ENCODE peak calls at places on chromosome 14, in six cellular contexts. J is WERI-Rb-1; D is body of pancreas; Y is upper lobe of left lung; L is brain microvascular endothelial cell; A is CD4-positive, CD25-positive, alpha-beta regulatory T cell. K is an unnamed sample.

GRCh38 chr14:102659797-102660196 is 67.3 kb downstream of the RCOR1 start:
- DNase-seq in J (no peak), D (no peak), Y (no peak), L (peak), A (no peak), K (no peak)

GRCh38 chr14:88804035-88804434 is 11.3 kb upstream of the EML5 start:
- DNase-seq in J (no peak), D (no peak), Y (no peak), L (no peak), A (no peak), K (no peak)

GRCh38 chr14:91415794-91416743 is 1.6 kb downstream of the CCDC88C start:
- DNase-seq in J (no peak), D (peak), Y (no peak), L (no peak), A (peak), K (peak)

GRCh38 chr14:58272589-58273372 is 25.6 kb upstream of the ARID4A start:
- DNase-seq in J (no peak), D (peak), Y (no peak), L (peak), A (no peak), K (no peak)

GRCh38 chr14:89489796-89490506 is 72.9 kb upstream of the FOXN3 start:
- DNase-seq in J (no peak), D (no peak), Y (no peak), L (no peak), A (no peak), K (no peak)

GRCh38 chr14:101673873-101674272 is 87.6 kb upstream of the PPP2R5C start:
- DNase-seq in J (no peak), D (no peak), Y (no peak), L (no peak), A (no peak), K (no peak)

GRCh38 chr14:24634158-24634557 is at the start of gene GZMB:
- DNase-seq in J (no peak), D (no peak), Y (no peak), L (no peak), A (no peak), K (peak)

GRCh38 chr14:51774209-51774608 is 86.2 kb upstream of the GNG2 start:
- DNase-seq in J (no peak), D (no peak), Y (no peak), L (no peak), A (no peak), K (no peak)

GRCh38 chr14:39621223-39621622 is 189.0 kb upstream of the FBXO33 start:
- DNase-seq in J (no peak), D (no peak), Y (no peak), L (no peak), A (no peak), K (peak)

GRCh38 chr14:89607453-89607852 is 190.4 kb upstream of the FOXN3 start:
- DNase-seq in J (no peak), D (no peak), Y (no peak), L (no peak), A (no peak), K (no peak)

GRCh38 chr14:51147183-51147582 is 52.3 kb upstream of the TRIM9 start:
- DNase-seq in J (no peak), D (no peak), Y (no peak), L (no peak), A (no peak), K (no peak)

GRCh38 chr14:75399819-75400678 is 27.8 kb upstream of the JDP2 start:
- DNase-seq in J (peak), D (peak), Y (no peak), L (no peak), A (no peak), K (no peak)

GRCh38 chr14:103091041-103091882 is 3.3 kb upstream of the EXOC3L4 start:
- DNase-seq in J (peak), D (peak), Y (peak), L (no peak), A (peak), K (peak)

GRCh38 chr14:76056128-76056527 is 70.6 kb downstream of the IFT43 start:
- DNase-seq in J (peak), D (no peak), Y (no peak), L (peak), A (no peak), K (no peak)

GRCh38 chr14:77459072-77459723 is 1.3 kb downstream of the AHSA1 start:
- DNase-seq in J (peak), D (peak), Y (no peak), L (peak), A (peak), K (peak)

GRCh38 chr14:102138935-102139247 is 806 bp upstream of the WDR20 start:
- DNase-seq in J (no peak), D (peak), Y (no peak), L (no peak), A (no peak), K (no peak)

GRCh38 chr14:35121026-35121886 is 534 bp downstream of the PPP2R3C start:
- DNase-seq in J (no peak), D (no peak), Y (no peak), L (peak), A (no peak), K (peak)

GRCh38 chr14:51730674-51731073 is 79.0 kb downstream of the FRMD6 start:
- DNase-seq in J (no peak), D (no peak), Y (no peak), L (no peak), A (no peak), K (no peak)

GRCh38 chr14:45041641-45042040 is 42.3 kb upstream of the PRPF39 start:
- DNase-seq in J (no peak), D (no peak), Y (no peak), L (no peak), A (no peak), K (no peak)

GRCh38 chr14:24177928-24178327 is 6.0 kb downstream of the REC8 start:
- DNase-seq in J (no peak), D (no peak), Y (peak), L (no peak), A (no peak), K (no peak)

GRCh38 chr14:57492859-57493258 is 798 bp downstream of the CCDC198 start:
- DNase-seq in J (no peak), D (no peak), Y (no peak), L (peak), A (no peak), K (no peak)

GRCh38 chr14:98935921-98936320 is 336.1 kb downstream of the BCL11B start:
- DNase-seq in J (no peak), D (no peak), Y (no peak), L (no peak), A (no peak), K (no peak)

GRCh38 chr14:81246561-81247270 is 26.0 kb upstream of the GTF2A1 start:
- DNase-seq in J (no peak), D (no peak), Y (peak), L (no peak), A (no peak), K (no peak)

GRCh38 chr14:23564181-23564812 is 3.3 kb downstream of the AP1G2 start:
- DNase-seq in J (no peak), D (no peak), Y (no peak), L (no peak), A (no peak), K (no peak)

GRCh38 chr14:50954811-50955372 is 10.6 kb upstream of the PYGL start:
- DNase-seq in J (no peak), D (no peak), Y (no peak), L (peak), A (no peak), K (no peak)

GRCh38 chr14:77158175-77158908 is 16.8 kb upstream of the ZDHHC22 start:
- DNase-seq in J (no peak), D (no peak), Y (peak), L (peak), A (no peak), K (no peak)

GRCh38 chr14:76537912-76538647 is 162.1 kb downstream of the ESRRB start:
- DNase-seq in J (peak), D (no peak), Y (no peak), L (no peak), A (no peak), K (no peak)

GRCh38 chr14:52348279-52348678 is 34.2 kb downstream of the PTGER2 start:
- DNase-seq in J (no peak), D (no peak), Y (no peak), L (no peak), A (no peak), K (no peak)

GRCh38 chr14:24171422-24172260 is at the start of gene REC8:
- DNase-seq in J (peak), D (peak), Y (peak), L (peak), A (peak), K (peak)

GRCh38 chr14:51335521-51335920 is 95.5 kb downstream of the TMX1 start:
- DNase-seq in J (no peak), D (peak), Y (peak), L (no peak), A (no peak), K (no peak)

GRCh38 chr14:55103005-55103640 is 25.9 kb upstream of the LGALS3 start:
- DNase-seq in J (no peak), D (peak), Y (peak), L (peak), A (peak), K (peak)

GRCh38 chr14:55104051-55104954 is 24.7 kb upstream of the LGALS3 start:
- DNase-seq in J (no peak), D (no peak), Y (no peak), L (no peak), A (no peak), K (no peak)

GRCh38 chr14:55099741-55100140 is 29.3 kb upstream of the LGALS3 start:
- DNase-seq in J (no peak), D (no peak), Y (no peak), L (no peak), A (no peak), K (no peak)

GRCh38 chr14:55101698-55102097 is 27.4 kb upstream of the LGALS3 start:
- DNase-seq in J (no peak), D (no peak), Y (no peak), L (no peak), A (no peak), K (no peak)

DNA sequence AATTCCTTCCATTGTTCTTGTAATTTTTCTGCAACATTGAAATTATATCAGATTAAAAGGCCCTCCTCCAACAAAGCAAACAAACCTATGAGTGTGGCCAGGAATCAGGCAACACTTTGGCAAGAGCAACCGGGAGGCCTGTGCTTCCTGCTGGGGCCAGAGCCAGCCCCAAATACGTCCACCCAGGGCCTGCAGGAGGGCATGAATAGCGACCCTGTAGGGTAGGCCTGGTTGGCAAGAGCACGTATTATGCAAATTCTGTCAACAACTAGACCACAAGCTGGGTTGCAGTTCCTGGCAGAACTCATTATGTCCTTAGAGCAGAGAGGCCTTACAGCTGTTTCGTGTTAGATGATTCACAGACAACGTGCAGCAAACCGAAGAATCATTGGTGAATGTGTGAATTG is 26.9 kb upstream of the LGALS3 start:
- DNase-seq in J (no peak), D (peak), Y (peak), L (peak), A (peak), K (peak)
- H3K4me3 ChIP-seq in J (no peak), D (no peak), Y (no peak), L (no peak), A (peak), K (peak)

GRCh38 chr14:65230287-65230728 is 128.0 kb upstream of the MAX start:
- DNase-seq in J (no peak), D (peak), Y (no peak), L (no peak), A (no peak), K (no peak)

GRCh38 chr14:65231286-65231980 is 129.1 kb upstream of the MAX start:
- DNase-seq in J (no peak), D (no peak), Y (no peak), L (no peak), A (no peak), K (no peak)

GRCh38 chr14:65228436-65228835 is 126.1 kb upstream of the MAX start:
- DNase-seq in J (no peak), D (no peak), Y (no peak), L (no peak), A (no peak), K (no peak)

GRCh38 chr14:65228956-65229355 is 126.6 kb upstream of the MAX start:
- DNase-seq in J (no peak), D (no peak), Y (no peak), L (no peak), A (no peak), K (no peak)

DNA sequence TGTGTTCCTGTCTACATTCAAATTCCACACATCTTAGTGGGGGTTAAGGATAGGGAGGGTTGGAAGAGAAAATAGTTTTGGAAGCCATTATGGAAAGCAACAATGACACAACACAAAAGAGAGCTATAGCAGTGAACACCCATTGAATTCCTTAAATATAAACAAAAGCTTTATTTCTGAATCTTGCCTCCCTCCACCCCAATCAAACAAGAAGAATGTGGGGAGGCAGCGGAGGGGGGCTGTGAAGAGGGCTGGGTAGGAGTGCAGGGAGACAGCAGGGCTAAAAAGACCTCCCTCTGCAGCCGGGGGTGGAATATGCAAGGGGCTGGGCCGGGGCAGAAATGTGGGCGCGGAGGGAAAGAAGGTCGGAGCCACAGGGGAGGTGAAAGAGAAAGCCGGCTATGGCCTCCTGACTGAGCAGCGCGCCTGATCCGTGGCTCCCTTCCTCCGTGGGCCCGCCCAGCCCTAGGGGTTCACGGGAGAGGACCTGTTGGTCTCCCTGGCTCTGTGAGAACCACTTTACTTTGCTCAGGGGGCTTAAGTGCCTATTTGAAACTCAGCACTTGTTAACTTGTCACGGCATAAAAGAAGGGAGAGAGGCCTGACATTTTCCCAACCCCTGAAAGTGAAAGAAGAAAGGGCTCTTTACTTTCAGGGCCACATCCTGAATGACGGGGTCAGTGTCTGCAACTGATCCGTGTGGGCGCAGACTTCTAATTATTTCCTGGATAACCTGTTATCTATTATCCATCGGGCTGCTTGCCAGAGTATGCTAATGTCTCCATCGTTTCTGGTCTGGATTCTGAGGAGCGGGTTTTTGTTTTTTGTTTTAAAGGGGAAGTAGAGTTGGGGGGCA is 127.3 kb upstream of the MAX start:
- DNase-seq in J (no peak), D (peak), Y (peak), L (no peak), A (no peak), K (peak)
- H3K4me3 ChIP-seq in J (no peak), D (no peak), Y (peak), L (peak), A (peak), K (no peak)

GRCh38 chr14:37584211-37585100 is 10.6 kb downstream of the FOXA1 start:
- DNase-seq in J (no peak), D (no peak), Y (peak), L (no peak), A (no peak), K (no peak)
- H3K4me3 ChIP-seq in J (peak), D (no peak), Y (peak), L (no peak), A (no peak), K (no peak)

DNA sequence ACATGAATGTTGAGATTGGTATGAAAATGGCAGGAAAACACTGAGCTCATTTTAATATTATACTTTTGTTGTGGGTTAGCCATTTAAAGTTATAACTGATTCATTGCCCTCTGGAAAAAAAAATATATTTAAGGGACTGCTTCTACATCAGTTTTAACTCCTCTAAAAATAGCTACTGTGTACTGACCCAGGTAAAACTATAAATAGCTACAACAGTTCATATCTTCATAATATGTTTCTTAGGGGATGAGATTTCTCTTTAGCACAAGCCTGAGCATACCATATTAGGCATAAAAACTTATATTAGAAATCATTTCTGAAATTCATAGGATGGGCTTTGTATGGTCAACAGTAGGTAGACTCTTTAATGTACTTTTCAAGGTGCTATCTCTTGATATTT is 81.0 kb downstream of the KTN1 start:
- DNase-seq in J (no peak), D (no peak), Y (no peak), L (no peak), A (no peak), K (no peak)
- H3K4me3 ChIP-seq in J (no peak), D (no peak), Y (no peak), L (no peak), A (no peak), K (no peak)

GRCh38 chr14:105065280-105066228 is at the start of gene GPR132:
- DNase-seq in J (no peak), D (no peak), Y (peak), L (no peak), A (peak), K (peak)
- H3K4me3 ChIP-seq in J (no peak), D (no peak), Y (peak), L (no peak), A (peak), K (peak)

GRCh38 chr14:96710060-96710636 is 87.0 kb upstream of the VRK1 start:
- DNase-seq in J (no peak), D (no peak), Y (no peak), L (no peak), A (no peak), K (no peak)
- H3K4me3 ChIP-seq in J (no peak), D (no peak), Y (no peak), L (no peak), A (no peak), K (no peak)

K was measured in CD4-positive, alpha-beta memory T cell.